ENCODE peak calls at places on chromosomes 2 and 18, in five cellular contexts. A is left kidney; C is stimulated activated CD8-positive, alpha-beta memory T cell treated with anti-CD3 and anti-CD28 coated beads, Interleukin-7, amount 100 ng/mL, for 4 hours; R is fibroblast of lung; O is osteoblast. T is an unnamed sample.

GRCh38 chr2:61421611-61422010 is 49.3 kb downstream of the USP34 start:
- DNase-seq in A (no peak), C (no peak), R (no peak), O (no peak), T (no peak)

GRCh38 chr18:3596324-3597158 is 146.6 kb downstream of the TGIF1 start:
- DNase-seq in A (peak), C (no peak), R (peak), O (no peak), T (no peak)

GRCh38 chr2:172427990-172428840 is 829 bp downstream of the ITGA6 start:
- DNase-seq in A (peak), C (peak), R (peak), O (peak), T (peak)

GRCh38 chr2:216574046-216574445 is 59.2 kb upstream of the IGFBP2 start:
- DNase-seq in A (no peak), C (no peak), R (no peak), O (peak), T (no peak)

GRCh38 chr18:70280007-70280925 is 8.6 kb upstream of the SOCS6 start:
- DNase-seq in A (no peak), C (no peak), R (peak), O (no peak), T (no peak)

GRCh38 chr2:37870829-37871228 is 54.3 kb upstream of the RMDN2 start:
- DNase-seq in A (no peak), C (no peak), R (peak), O (no peak), T (no peak)

GRCh38 chr2:6828299-6828584 is 37.5 kb downstream of the CMPK2 start:
- DNase-seq in A (peak), C (no peak), R (peak), O (no peak), T (no peak)

GRCh38 chr2:134177351-134177931 is 76.4 kb upstream of the MGAT5 start:
- DNase-seq in A (peak), C (no peak), R (peak), O (no peak), T (no peak)

GRCh38 chr2:159285929-159286708 is at the start of gene WDSUB1:
- DNase-seq in A (peak), C (no peak), R (peak), O (peak), T (peak)

GRCh38 chr2:61845320-61845719 is 8.5 kb downstream of the FAM161A start:
- DNase-seq in A (no peak), C (no peak), R (no peak), O (no peak), T (no peak)

GRCh38 chr18:44851806-44852205 is 171.1 kb downstream of the SETBP1 start:
- DNase-seq in A (no peak), C (no peak), R (no peak), O (no peak), T (no peak)

GRCh38 chr2:10532631-10533101 is 84.5 kb upstream of the ODC1 start:
- DNase-seq in A (no peak), C (no peak), R (peak), O (no peak), T (no peak)

GRCh38 chr2:28231110-28231621 is 161.5 kb upstream of the FOSL2 start:
- DNase-seq in A (no peak), C (no peak), R (peak), O (peak), T (no peak)

GRCh38 chr2:192029089-192029488 is 165.6 kb downstream of the TMEFF2 start:
- DNase-seq in A (no peak), C (no peak), R (no peak), O (no peak), T (no peak)

GRCh38 chr2:3470856-3471737 is 48.2 kb downstream of the ADI1 start:
- DNase-seq in A (no peak), C (no peak), R (peak), O (peak), T (no peak)

GRCh38 chr2:112187805-112188596 is 49.8 kb downstream of the FBLN7 start:
- DNase-seq in A (no peak), C (peak), R (peak), O (no peak), T (no peak)

GRCh38 chr2:171086352-171087290 is 74.1 kb downstream of the TLK1 start:
- DNase-seq in A (peak), C (peak), R (peak), O (peak), T (peak)

GRCh38 chr2:232892221-232892620 is 22.2 kb downstream of the SNORC start:
- DNase-seq in A (no peak), C (no peak), R (no peak), O (peak), T (no peak)

GRCh38 chr18:63676526-63676925 is 14.8 kb upstream of the SERPINB3 start:
- DNase-seq in A (peak), C (no peak), R (no peak), O (no peak), T (no peak)

GRCh38 chr18:37710731-37711130 is 145.1 kb upstream of the CELF4 start:
- DNase-seq in A (no peak), C (no peak), R (no peak), O (no peak), T (no peak)

GRCh38 chr2:76467326-76467725 is 756.6 kb upstream of the GCFC2 start:
- DNase-seq in A (no peak), C (no peak), R (no peak), O (no peak), T (no peak)

GRCh38 chr2:8652774-8653426 is 29.0 kb upstream of the ID2 start:
- DNase-seq in A (no peak), C (no peak), R (no peak), O (no peak), T (no peak)

GRCh38 chr2:62348700-62349099 is 152.8 kb downstream of the B3GNT2 start:
- DNase-seq in A (no peak), C (no peak), R (no peak), O (no peak), T (no peak)

GRCh38 chr2:17934721-17935120 is 56.3 kb downstream of the KCNS3 start:
- DNase-seq in A (no peak), C (no peak), R (peak), O (peak), T (no peak)

GRCh38 chr2:222142027-222142426 is 156.8 kb downstream of the PAX3 start:
- DNase-seq in A (no peak), C (no peak), R (peak), O (no peak), T (no peak)

GRCh38 chr2:123162400-123163016 is 862.6 kb upstream of the CNTNAP5 start:
- DNase-seq in A (no peak), C (no peak), R (no peak), O (no peak), T (no peak)

GRCh38 chr2:20050712-20051517 is 513 bp downstream of the LAPTM4A start:
- DNase-seq in A (peak), C (no peak), R (peak), O (peak), T (peak)

GRCh38 chr18:46794607-46795006 is 37.8 kb upstream of the ST8SIA5 start:
- DNase-seq in A (no peak), C (no peak), R (no peak), O (no peak), T (no peak)

GRCh38 chr18:8657873-8658521 is 47.4 kb upstream of the MTCL1 start:
- DNase-seq in A (peak), C (no peak), R (peak), O (no peak), T (no peak)

GRCh38 chr2:74444498-74445318 is 3.0 kb upstream of the RTKN start:
- DNase-seq in A (no peak), C (no peak), R (no peak), O (peak), T (no peak)

GRCh38 chr2:30306522-30306921 is 75.2 kb downstream of the LBH start:
- DNase-seq in A (no peak), C (no peak), R (peak), O (peak), T (no peak)

GRCh38 chr2:234388591-234388990 is 108.3 kb downstream of the ARL4C start:
- DNase-seq in A (no peak), C (no peak), R (no peak), O (no peak), T (no peak)

GRCh38 chr2:159150208-159150607 is 136.3 kb downstream of the WDSUB1 start:
- DNase-seq in A (peak), C (no peak), R (peak), O (no peak), T (no peak)

GRCh38 chr2:25014631-25015030 is 27.2 kb upstream of the EFR3B start:
- DNase-seq in A (no peak), C (no peak), R (no peak), O (no peak), T (no peak)